ENCODE peak calls at places on chromosomes 11 and 22, in four cellular contexts. One of them, this sample, is unnamed. For H3K9me3, the result is how much of the 10 kb centered on the place peaks cover.

GRCh38 chr22:46233231-46233630 is 16.9 kb downstream of the CDPF1 start:
- DNase-seq in fibroblast of lung: peak
- DNase-seq in K562: no peak
- DNase-seq in right lobe of liver: no peak
- DNase-seq in this sample: peak

GRCh38 chr11:72426054-72426757 is 8.1 kb downstream of the CLPB start:
- DNase-seq in fibroblast of lung: no peak
- DNase-seq in K562: no peak
- DNase-seq in right lobe of liver: no peak
- DNase-seq in this sample: no peak

GRCh38 chr11:96045622-96046456 is 121.9 kb upstream of the MTMR2 start:
- DNase-seq in fibroblast of lung: peak
- DNase-seq in K562: no peak
- DNase-seq in right lobe of liver: no peak
- DNase-seq in this sample: peak

GRCh38 chr11:45997599-45997998 is 75.1 kb downstream of the LARGE2 start:
- DNase-seq in fibroblast of lung: no peak
- DNase-seq in K562: peak
- DNase-seq in right lobe of liver: no peak
- DNase-seq in this sample: no peak

GRCh38 chr11:75782540-75783263 is 14.1 kb downstream of the DGAT2 start:
- DNase-seq in fibroblast of lung: no peak
- DNase-seq in K562: no peak
- DNase-seq in right lobe of liver: peak
- DNase-seq in this sample: no peak

GRCh38 chr11:111347723-111348115 is 31.4 kb downstream of the POU2AF1 start:
- DNase-seq in fibroblast of lung: no peak
- DNase-seq in K562: no peak
- DNase-seq in right lobe of liver: no peak
- DNase-seq in this sample: no peak

GRCh38 chr11:109859325-109859724 is 233.9 kb upstream of the ZC3H12C start:
- DNase-seq in fibroblast of lung: peak
- DNase-seq in K562: no peak
- DNase-seq in right lobe of liver: no peak
- DNase-seq in this sample: no peak

GRCh38 chr11:62601364-62602140 is at the start of gene MTA2:
- DNase-seq in fibroblast of lung: peak
- DNase-seq in K562: peak
- DNase-seq in right lobe of liver: peak
- DNase-seq in this sample: peak

GRCh38 chr22:20319041-20319744 is 667 bp downstream of the DGCR6L start:
- DNase-seq in fibroblast of lung: no peak
- DNase-seq in K562: peak
- DNase-seq in right lobe of liver: peak
- DNase-seq in this sample: no peak

GRCh38 chr11:86206296-86206695 is 38.3 kb upstream of the EED start:
- DNase-seq in fibroblast of lung: no peak
- DNase-seq in K562: no peak
- DNase-seq in right lobe of liver: no peak
- DNase-seq in this sample: no peak

GRCh38 chr11:108341654-108342053 is 118.8 kb downstream of the ATM start:
- DNase-seq in fibroblast of lung: no peak
- DNase-seq in K562: no peak
- DNase-seq in right lobe of liver: no peak
- DNase-seq in this sample: no peak

DNA sequence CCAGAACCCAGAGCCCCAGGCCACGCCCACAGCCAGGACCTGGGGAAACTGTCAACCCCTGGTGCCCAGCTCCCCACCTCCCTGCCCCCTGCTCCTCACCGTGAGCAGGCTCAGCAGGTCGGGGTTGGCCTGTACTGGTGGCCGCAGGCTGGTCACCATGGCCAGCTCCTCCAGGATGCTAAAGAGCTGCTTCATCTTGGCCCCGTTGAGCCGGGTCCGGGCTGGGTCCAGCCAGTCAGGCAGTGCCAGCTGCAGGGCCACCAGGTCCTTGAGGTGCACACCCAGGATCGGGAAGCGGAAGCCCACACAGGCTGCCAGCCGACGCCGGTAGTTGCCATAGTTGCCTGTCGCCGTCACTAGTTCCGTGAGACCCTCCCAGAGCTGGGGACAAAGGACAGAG is 7.3 kb downstream of the RASGRP2 start:
- DNase-seq in fibroblast of lung: no peak
- DNase-seq in K562: no peak
- DNase-seq in right lobe of liver: no peak
- DNase-seq in this sample: no peak
- H3K9me3 ChIP-seq in fibroblast of lung: under half
- H3K9me3 ChIP-seq in K562: under half
- H3K9me3 ChIP-seq in right lobe of liver: under half
- H3K9me3 ChIP-seq in this sample: under half

GRCh38 chr11:60589611-60590010 is 74.4 kb downstream of the MS4A13 start:
- DNase-seq in fibroblast of lung: no peak
- DNase-seq in K562: no peak
- DNase-seq in right lobe of liver: no peak
- DNase-seq in this sample: no peak
- TF ChIP-seq CTCF in fibroblast of lung: no peak
- TF ChIP-seq CTCF in K562: no peak
- TF ChIP-seq CTCF in right lobe of liver: peak
- TF ChIP-seq CTCF in this sample: no peak

GRCh38 chr11:2643746-2644145 is 56.0 kb downstream of the KCNQ1OT1 start:
- DNase-seq in fibroblast of lung: no peak
- DNase-seq in K562: no peak
- DNase-seq in right lobe of liver: no peak
- DNase-seq in this sample: no peak
- H3K9me3 ChIP-seq in fibroblast of lung: under half
- H3K9me3 ChIP-seq in K562: under half
- H3K9me3 ChIP-seq in right lobe of liver: under half
- H3K9me3 ChIP-seq in this sample: half or more

DNA sequence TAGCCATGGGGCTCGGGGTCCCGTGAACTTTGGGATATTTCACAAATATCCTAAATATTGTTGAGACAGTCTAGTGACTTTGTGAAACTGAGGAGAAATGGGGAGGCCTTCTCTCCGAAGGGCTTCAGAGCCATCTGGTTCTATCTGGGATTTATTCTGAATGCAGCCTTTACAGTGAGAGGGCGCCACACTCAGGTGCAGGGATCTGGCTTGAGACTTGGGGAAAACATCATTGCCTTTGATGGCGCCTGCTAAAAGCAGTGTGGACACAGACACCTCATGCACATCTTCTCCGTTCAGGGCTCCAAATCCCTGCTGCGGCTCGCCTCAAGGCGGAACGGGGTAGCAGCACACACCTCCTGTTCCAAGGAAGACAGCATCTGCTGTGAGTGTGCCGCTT is 37.2 kb upstream of the OLFML1 start:
- DNase-seq in fibroblast of lung: no peak
- DNase-seq in K562: no peak
- DNase-seq in right lobe of liver: no peak
- DNase-seq in this sample: no peak
- TF ChIP-seq CTCF in fibroblast of lung: no peak
- TF ChIP-seq CTCF in K562: no peak
- TF ChIP-seq CTCF in right lobe of liver: no peak
- TF ChIP-seq CTCF in this sample: no peak

GRCh38 chr22:48672387-48672786 is 1155.3 kb downstream of the BRD1 start:
- DNase-seq in fibroblast of lung: no peak
- DNase-seq in K562: no peak
- DNase-seq in right lobe of liver: no peak
- DNase-seq in this sample: no peak
- H3K9me3 ChIP-seq in fibroblast of lung: under half
- H3K9me3 ChIP-seq in K562: under half
- H3K9me3 ChIP-seq in right lobe of liver: under half
- H3K9me3 ChIP-seq in this sample: under half

DNA sequence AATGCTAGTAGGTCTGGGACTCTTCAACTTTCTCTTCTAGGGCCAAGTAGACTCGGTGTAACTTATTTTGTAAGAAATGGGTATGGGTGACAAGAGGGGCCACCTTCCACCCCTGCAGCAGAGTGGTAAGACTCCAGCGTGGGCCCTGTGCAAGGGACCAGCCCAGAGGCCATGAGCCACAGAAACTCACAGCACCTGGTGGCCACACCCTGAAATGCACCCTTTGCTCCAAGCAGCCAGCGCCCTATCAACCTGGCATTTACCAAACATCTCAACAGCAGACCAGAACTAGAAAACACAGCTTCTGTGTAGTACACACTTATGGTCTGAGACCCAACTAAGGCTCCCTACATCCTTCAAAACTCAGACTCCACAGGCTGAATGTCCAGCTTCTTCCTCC is 5.7 kb downstream of the CDCA5 start:
- DNase-seq in fibroblast of lung: peak
- DNase-seq in K562: peak
- DNase-seq in right lobe of liver: peak
- DNase-seq in this sample: no peak
- TF ChIP-seq CTCF in fibroblast of lung: peak
- TF ChIP-seq CTCF in K562: peak
- TF ChIP-seq CTCF in right lobe of liver: peak
- TF ChIP-seq CTCF in this sample: peak

DNA sequence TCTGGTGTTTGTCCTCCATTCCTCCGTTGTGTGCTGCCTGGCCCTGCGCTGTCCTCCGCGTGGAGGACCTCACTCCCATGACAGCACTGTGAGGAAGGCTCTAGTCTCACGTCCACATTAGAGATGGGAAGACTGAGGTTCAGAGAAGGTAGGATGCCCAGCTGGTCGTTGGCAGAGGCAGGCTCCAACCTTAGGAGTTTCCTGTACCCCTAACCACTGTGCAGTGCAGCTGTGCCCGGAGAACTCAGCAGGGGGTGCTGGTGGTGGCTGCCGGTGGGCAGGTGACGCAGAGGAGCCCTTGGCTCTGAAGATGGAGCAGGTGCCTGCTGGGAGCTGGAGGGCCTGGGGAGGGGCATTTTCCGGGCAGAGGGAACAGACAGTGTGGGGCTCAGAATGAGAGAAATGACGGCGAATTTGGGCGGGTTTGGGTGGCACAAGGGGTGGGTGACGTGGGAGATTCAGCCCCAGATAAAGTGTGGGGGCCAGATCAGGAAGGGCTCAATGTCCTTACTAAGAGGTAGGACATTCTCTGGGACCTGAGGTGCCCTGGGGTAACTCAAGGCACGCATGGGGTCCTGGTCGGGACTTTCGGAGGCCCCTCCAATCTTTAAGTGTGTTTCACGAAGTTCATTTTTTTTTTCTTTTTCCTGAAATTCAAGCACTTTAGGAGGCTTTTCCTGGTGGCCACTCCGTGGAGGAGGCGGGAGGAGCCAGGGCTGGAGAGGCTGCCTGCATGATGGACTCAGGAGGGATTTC is 535.0 kb downstream of the TBC1D22A start:
- DNase-seq in fibroblast of lung: no peak
- DNase-seq in K562: no peak
- DNase-seq in right lobe of liver: no peak
- DNase-seq in this sample: no peak
- H3K9me3 ChIP-seq in fibroblast of lung: under half
- H3K9me3 ChIP-seq in K562: under half
- H3K9me3 ChIP-seq in right lobe of liver: under half
- H3K9me3 ChIP-seq in this sample: under half

This sample was measured in heart left ventricle.